ENCODE peak calls at places on chromosomes 16 and 17, in five cellular contexts. G is SK-N-SH, O is IMR-90, N is A549, Q is HepG2. V is an unnamed sample.
A peak's percentile ranks its signal among the peaks of the same experiment; 100 is the strongest.

GRCh38 chr17:42708588-42708987 is 26.3 kb downstream of the CNTNAP1 start:
- DNase-seq in N (no peak), Q (no peak), O (no peak), G (no peak), V (no peak)

GRCh38 chr16:66255647-66256046 is 110.8 kb upstream of the CDH5 start:
- DNase-seq in G (no peak), O (no peak), N (no peak), Q (no peak), V (no peak)

GRCh38 chr17:3043737-3044365 is 19.6 kb downstream of the OR1D5 start:
- DNase-seq in G (no peak), Q (peak; percentile 15), N (no peak), O (no peak), V (peak; percentile 21)

GRCh38 chr16:84876873-84877606 is 57.3 kb downstream of the CRISPLD2 start:
- DNase-seq in N (no peak), O (no peak), Q (no peak), G (no peak), V (no peak)

GRCh38 chr17:59406808-59407381 is 75.4 kb downstream of the YPEL2 start:
- DNase-seq in Q (peak; percentile 20), O (peak; percentile 57), N (no peak), G (peak; percentile 74), V (no peak)

GRCh38 chr16:67013823-67014640 is 14.9 kb upstream of the CBFB start:
- DNase-seq in N (peak; percentile 41), Q (peak; percentile 46), O (peak; percentile 46), G (peak; percentile 91), V (peak; percentile 82)

GRCh38 chr17:7560172-7561027 is 1.3 kb upstream of the SENP3 start:
- DNase-seq in N (peak; percentile 85), Q (peak; percentile 64), O (peak; percentile 49), G (peak; percentile 67), V (peak; percentile 63)

GRCh38 chr16:28543072-28543471 is 4.3 kb upstream of the NUPR1 start:
- DNase-seq in G (no peak), O (no peak), Q (no peak), N (no peak), V (no peak)

GRCh38 chr17:48636177-48637018 is 10.2 kb upstream of the HOXB9 start:
- DNase-seq in G (peak; percentile 91), Q (peak; percentile 83), N (peak; percentile 95), O (peak; percentile 48), V (peak; percentile 82)

GRCh38 chr17:16930571-16931317 is 41.2 kb downstream of the TNFRSF13B start:
- DNase-seq in O (no peak), N (no peak), G (no peak), Q (no peak), V (no peak)

GRCh38 chr17:47262586-47262985 is 9.0 kb downstream of the ITGB3 start:
- DNase-seq in O (no peak), N (no peak), Q (no peak), G (no peak), V (no peak)

GRCh38 chr16:77991701-77992100 is 30.6 kb upstream of the CLEC3A start:
- DNase-seq in G (no peak), Q (no peak), N (no peak), O (no peak), V (no peak)

GRCh38 chr16:65235339-65236177 is 113.7 kb upstream of the CDH11 start:
- DNase-seq in O (no peak), N (no peak), Q (no peak), G (no peak), V (no peak)

GRCh38 chr17:81911277-81911961 is at the start of gene PCYT2:
- DNase-seq in G (peak; percentile 100), N (peak; percentile 99), O (peak; percentile 73), Q (peak; percentile 87), V (peak; percentile 97)

GRCh38 chr16:11497329-11497805 is 89.4 kb downstream of the LITAF start:
- DNase-seq in N (peak; percentile 88), G (peak; percentile 93), O (peak; percentile 56), Q (peak; percentile 66), V (no peak)

GRCh38 chr17:6953689-6954088 is 42.2 kb upstream of the ALOX12 start:
- DNase-seq in O (no peak), G (no peak), Q (no peak), N (no peak), V (no peak)

GRCh38 chr16:72172105-72173034 is at the start of gene PMFBP1:
- DNase-seq in N (peak; percentile 3), O (peak; percentile 59), Q (peak; percentile 35), G (no peak), V (peak; percentile 45)

GRCh38 chr17:6473128-6473767 is 29.0 kb downstream of the PIMREG start:
- DNase-seq in O (peak; percentile 65), Q (peak; percentile 50), G (peak; percentile 92), N (peak; percentile 98), V (peak; percentile 73)

GRCh38 chr17:32123782-32124181 is 18.5 kb upstream of the RHOT1 start:
- DNase-seq in G (no peak), Q (no peak), O (peak; percentile 38), N (no peak), V (no peak)

GRCh38 chr16:30533748-30534367 is 800 bp downstream of the ZNF747 start:
- DNase-seq in O (no peak), N (no peak), Q (no peak), G (peak; percentile 50), V (no peak)

GRCh38 chr16:14186007-14186953 is 115.2 kb downstream of the MRTFB start:
- DNase-seq in O (peak; percentile 79), G (peak; percentile 59), N (no peak), Q (no peak), V (no peak)

GRCh38 chr16:85428899-85429775 is 184.0 kb upstream of the GSE1 start:
- DNase-seq in G (no peak), Q (no peak), N (no peak), O (no peak), V (no peak)

GRCh38 chr17:62628845-62629555 is 1.5 kb downstream of the MRC2 start:
- DNase-seq in O (peak; percentile 53), G (peak; percentile 90), N (no peak), Q (no peak), V (no peak)
- TF ChIP-seq SMC3 in O (no peak), G (no peak), N (no peak), Q (no peak), V (no peak)

GRCh38 chr17:40993856-40994255 is at the start of gene KRTAP3-3:
- DNase-seq in G (no peak), O (no peak), N (no peak), Q (no peak), V (no peak)
- TF ChIP-seq SMC3 in G (no peak), O (no peak), N (no peak), Q (no peak), V (no peak)

GRCh38 chr17:51353296-51353695 is 93.0 kb downstream of the UTP18 start:
- DNase-seq in N (no peak), Q (no peak), O (no peak), G (no peak), V (no peak)

GRCh38 chr17:51351090-51351489 is 90.7 kb downstream of the UTP18 start:
- DNase-seq in O (no peak), Q (no peak), G (no peak), N (no peak), V (no peak)

GRCh38 chr17:51354908-51355307 is 94.6 kb downstream of the UTP18 start:
- DNase-seq in Q (no peak), O (no peak), G (peak; percentile 71), N (no peak), V (no peak)

GRCh38 chr17:51352798-51353197 is 92.5 kb downstream of the UTP18 start:
- DNase-seq in O (no peak), N (no peak), Q (no peak), G (no peak), V (no peak)

DNA sequence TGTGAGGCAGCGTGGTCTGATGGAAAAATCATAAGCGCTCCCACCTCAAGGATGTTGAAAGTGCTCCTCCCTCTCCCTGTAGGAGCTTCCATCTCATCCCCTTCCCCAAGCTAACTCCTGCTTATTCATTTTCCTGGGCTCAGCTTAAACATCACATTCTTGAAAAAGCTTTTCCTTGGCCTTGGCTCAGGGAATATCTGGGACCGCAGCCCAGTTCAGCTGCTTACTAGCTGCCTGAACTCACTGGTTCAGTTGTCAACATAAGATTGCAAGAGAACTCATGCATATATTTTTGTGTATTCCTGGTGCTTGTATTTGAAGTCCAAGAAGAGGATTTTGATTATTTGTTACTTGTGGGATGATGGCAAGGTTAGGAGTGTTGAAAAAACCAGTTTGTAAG is 91.5 kb downstream of the UTP18 start:
- DNase-seq in G (no peak), Q (no peak), O (peak; percentile 31), N (no peak), V (no peak)
- TF ChIP-seq SMC3 in G (no peak), Q (no peak), O (no peak), N (no peak), V (no peak)

DNA sequence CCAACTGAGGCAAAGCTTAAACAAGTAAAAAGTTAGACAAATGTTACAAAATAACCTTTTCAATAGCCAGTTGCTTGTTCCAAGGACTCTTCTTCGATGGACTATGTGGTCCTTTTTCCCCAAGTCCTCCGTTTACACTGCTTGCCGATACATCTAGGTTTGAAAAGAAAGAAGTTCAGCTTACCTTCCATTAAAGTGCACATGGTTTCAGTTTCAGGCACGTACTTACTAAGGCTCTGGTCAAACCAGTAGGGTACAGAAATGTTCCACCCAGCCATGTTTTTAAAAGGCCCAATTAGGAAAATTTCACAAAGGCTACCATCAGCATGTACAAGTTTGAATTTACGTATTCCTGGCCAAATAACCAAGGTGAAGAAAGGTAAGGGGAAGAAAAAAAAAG is 2.1 kb downstream of the SRSF2 start:
- DNase-seq in O (peak; percentile 53), G (no peak), Q (peak; percentile 54), N (no peak), V (no peak)
- TF ChIP-seq SMC3 in O (no peak), G (no peak), Q (no peak), N (no peak), V (no peak)

GRCh38 chr17:28700278-28700677 is 11.4 kb downstream of the PROCA1 start:
- DNase-seq in G (no peak), O (no peak), Q (no peak), N (no peak), V (no peak)
- TF ChIP-seq SMC3 in G (no peak), O (no peak), Q (no peak), N (no peak), V (no peak)

DNA sequence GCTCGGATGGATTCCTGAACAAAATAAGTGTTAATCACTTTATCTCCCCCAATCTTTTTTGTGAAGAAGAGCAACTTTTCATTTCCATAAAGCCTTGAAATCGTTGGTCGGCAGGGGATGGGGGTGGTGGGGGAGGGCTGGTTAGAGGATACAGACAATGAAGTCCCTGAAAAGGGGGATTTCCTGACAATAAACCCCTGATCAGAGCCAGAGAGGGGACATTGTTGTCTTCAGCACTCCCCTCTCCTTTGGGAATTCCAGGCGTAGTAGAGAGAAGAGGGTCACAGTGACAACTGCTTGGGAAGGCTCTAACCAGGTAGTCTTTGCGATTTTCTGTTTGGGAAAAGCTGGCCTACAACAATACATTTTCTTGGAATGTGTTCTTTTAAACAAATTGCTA is 20.5 kb downstream of the TOX3 start:
- DNase-seq in Q (no peak), O (no peak), G (no peak), N (no peak), V (no peak)
- TF ChIP-seq SMC3 in Q (no peak), O (no peak), G (no peak), N (no peak), V (no peak)

GRCh38 chr17:82927311-82927660 is 87.5 kb upstream of the ZNF750 start:
- DNase-seq in O (no peak), N (no peak), G (no peak), Q (no peak), V (no peak)
- TF ChIP-seq SMC3 in O (no peak), N (no peak), G (no peak), Q (no peak), V (no peak)

GRCh38 chr17:55436224-55437164 is 14.9 kb upstream of the MMD start:
- DNase-seq in G (peak; percentile 34), Q (no peak), N (no peak), O (no peak), V (no peak)
- TF ChIP-seq SMC3 in G (no peak), Q (no peak), N (no peak), O (no peak), V (no peak)

GRCh38 chr17:10114931-10115535 is 83.4 kb downstream of the GAS7 start:
- DNase-seq in O (peak; percentile 97), N (peak; percentile 87), Q (no peak), G (peak; percentile 75), V (no peak)
- TF ChIP-seq SMC3 in O (peak; percentile 17), N (no peak), Q (no peak), G (peak; percentile 1), V (no peak)

V was measured in K562.